ENCODE peak calls at places on chromosomes 5 and 9, in five cellular contexts. Z is DND-41, N is IMR-90, J is transverse colon, Q is stomach. D is an unnamed sample.

GRCh38 chr5:167851416-167851815 is 440.0 kb upstream of the WWC1 start:
- DNase-seq in J (no peak), Q (no peak), Z (no peak), N (no peak), D (no peak)

GRCh38 chr9:1916676-1917075 is 98.5 kb upstream of the SMARCA2 start:
- DNase-seq in N (no peak), Z (no peak), Q (no peak), J (no peak), D (no peak)

GRCh38 chr9:20041717-20042116 is 252.9 kb upstream of the SLC24A2 start:
- DNase-seq in J (no peak), N (no peak), Q (no peak), Z (peak), D (no peak)

GRCh38 chr5:150141544-150142188 is 14.0 kb downstream of the PDGFRB start:
- DNase-seq in Z (no peak), N (peak), Q (no peak), J (no peak), D (no peak)

GRCh38 chr9:110015759-110016158 is 192.2 kb downstream of the C9orf152 start:
- DNase-seq in J (no peak), Z (no peak), N (peak), Q (no peak), D (no peak)

GRCh38 chr5:130526708-130527107 is 622.4 kb downstream of the CHSY3 start:
- DNase-seq in J (no peak), Q (no peak), N (no peak), Z (no peak), D (no peak)

GRCh38 chr5:43145071-43145470 is 24.4 kb downstream of the ZNF131 start:
- DNase-seq in J (no peak), Q (no peak), N (no peak), Z (no peak), D (no peak)

GRCh38 chr5:172901012-172901780 is 58.0 kb upstream of the RPL26L1 start:
- DNase-seq in Q (peak), Z (no peak), N (peak), J (peak), D (no peak)

GRCh38 chr5:170745481-170746061 is 38.0 kb upstream of the GABRP start:
- DNase-seq in Z (no peak), N (peak), Q (peak), J (no peak), D (no peak)

GRCh38 chr5:139636975-139637408 is 11.2 kb upstream of the CXXC5 start:
- DNase-seq in Z (no peak), N (peak), J (no peak), Q (no peak), D (no peak)

GRCh38 chr5:124605516-124605915 is 140.9 kb downstream of the ZNF608 start:
- DNase-seq in J (no peak), Z (no peak), Q (no peak), N (peak), D (no peak)

GRCh38 chr9:114287001-114287762 is 35.7 kb upstream of the ORM1 start:
- DNase-seq in J (no peak), Q (no peak), N (no peak), Z (no peak), D (no peak)

GRCh38 chr9:8262625-8263622 is 463.3 kb upstream of the DMAC1 start:
- DNase-seq in Q (no peak), J (no peak), Z (no peak), N (no peak), D (no peak)

GRCh38 chr5:102762828-102763227 is 7.7 kb downstream of the PAM start:
- DNase-seq in J (no peak), Q (no peak), Z (no peak), N (no peak), D (no peak)

GRCh38 chr9:72665421-72665820 is 144.0 kb downstream of the TMC1 start:
- DNase-seq in Q (no peak), N (peak), Z (no peak), J (no peak), D (no peak)

GRCh38 chr9:90299963-90300362 is 342.7 kb downstream of the DIRAS2 start:
- DNase-seq in N (no peak), J (no peak), Z (no peak), Q (no peak), D (no peak)

GRCh38 chr5:66987949-66988838 is 208.4 kb downstream of the CD180 start:
- DNase-seq in Z (no peak), J (no peak), N (peak), Q (no peak), D (no peak)

GRCh38 chr9:128877852-128878251 is 3.9 kb downstream of the KYAT1 start:
- DNase-seq in Z (no peak), N (no peak), Q (no peak), J (no peak), D (no peak)

GRCh38 chr5:126395198-126395597 is 28.0 kb upstream of the GRAMD2B start:
- DNase-seq in N (peak), J (no peak), Q (no peak), Z (no peak), D (no peak)

GRCh38 chr5:96146675-96147074 is 185.0 kb upstream of the ELL2 start:
- DNase-seq in Q (no peak), N (peak), J (no peak), Z (no peak), D (no peak)

DNA sequence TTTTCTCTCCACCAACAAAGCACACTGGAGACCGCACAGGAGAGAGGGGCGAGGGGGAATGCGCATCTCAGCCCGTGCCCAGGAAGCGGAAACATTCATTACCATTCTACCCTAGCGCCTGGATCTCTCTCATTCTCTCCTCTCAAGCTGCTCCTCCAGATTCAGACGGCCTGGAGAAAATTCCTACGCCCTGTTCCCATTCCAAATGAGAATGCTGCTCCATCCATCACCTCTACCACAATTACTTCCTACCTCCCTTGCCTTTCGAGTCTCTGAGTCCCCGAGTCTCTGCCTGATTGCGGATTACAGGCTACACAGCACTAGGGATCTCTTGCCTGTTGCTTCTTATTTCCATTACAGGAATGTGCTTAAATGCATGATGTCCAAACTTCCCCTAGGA is 6.7 kb downstream of the DDX31 start:
- DNase-seq in Q (no peak), Z (no peak), J (no peak), N (no peak), D (no peak)
- H3K27ac ChIP-seq in Q (no peak), Z (no peak), J (no peak), N (no peak), D (no peak)

GRCh38 chr9:125431741-125432271 is 170.2 kb downstream of the GAPVD1 start:
- DNase-seq in N (no peak), Z (no peak), J (no peak), Q (no peak), D (no peak)
- TF ChIP-seq CTCF in N (no peak), Z (no peak), J (no peak), Q (no peak), D (no peak)

DNA sequence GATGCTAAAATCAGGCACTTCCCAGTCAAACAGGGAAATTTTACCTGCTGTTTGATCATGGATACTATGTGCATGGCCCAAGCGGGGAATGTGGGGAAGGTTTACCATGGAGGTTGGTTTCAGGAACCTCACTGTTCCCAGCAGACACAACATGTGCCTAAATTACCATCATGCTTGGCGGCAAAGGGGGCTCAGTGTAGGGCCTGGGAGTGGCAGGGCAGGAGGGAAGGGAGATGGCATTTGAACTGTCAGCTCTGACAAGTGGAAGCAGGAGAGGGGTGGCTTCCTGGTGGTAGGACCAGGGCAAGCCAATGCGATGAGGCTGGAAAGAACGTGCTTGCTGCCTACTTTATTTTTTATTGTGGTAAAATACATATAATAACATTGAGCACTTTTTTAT is 71.7 kb upstream of the SLC25A51 start:
- DNase-seq in Q (no peak), N (no peak), Z (no peak), J (no peak), D (no peak)
- H3K27ac ChIP-seq in Q (no peak), N (peak), Z (no peak), J (no peak), D (no peak)

GRCh38 chr9:120890415-120891254 is 13.6 kb upstream of the PHF19 start:
- DNase-seq in J (no peak), Z (no peak), Q (no peak), N (no peak), D (no peak)

GRCh38 chr9:120891255-120891954 is 14.4 kb upstream of the PHF19 start:
- DNase-seq in Z (no peak), J (no peak), Q (no peak), N (peak), D (no peak)

GRCh38 chr9:120892748-120893584 is 16.0 kb upstream of the PHF19 start:
- DNase-seq in N (peak), Q (no peak), J (no peak), Z (peak), D (peak)

GRCh38 chr9:120893585-120893857 is 16.5 kb upstream of the PHF19 start:
- DNase-seq in N (peak), Z (no peak), Q (no peak), J (no peak), D (no peak)

GRCh38 chr9:120892177-120892747 is 15.3 kb upstream of the PHF19 start:
- DNase-seq in Q (no peak), N (no peak), Z (peak), J (no peak), D (no peak)
- TF ChIP-seq CTCF in Q (no peak), N (no peak), Z (no peak), J (no peak), D (no peak)

DNA sequence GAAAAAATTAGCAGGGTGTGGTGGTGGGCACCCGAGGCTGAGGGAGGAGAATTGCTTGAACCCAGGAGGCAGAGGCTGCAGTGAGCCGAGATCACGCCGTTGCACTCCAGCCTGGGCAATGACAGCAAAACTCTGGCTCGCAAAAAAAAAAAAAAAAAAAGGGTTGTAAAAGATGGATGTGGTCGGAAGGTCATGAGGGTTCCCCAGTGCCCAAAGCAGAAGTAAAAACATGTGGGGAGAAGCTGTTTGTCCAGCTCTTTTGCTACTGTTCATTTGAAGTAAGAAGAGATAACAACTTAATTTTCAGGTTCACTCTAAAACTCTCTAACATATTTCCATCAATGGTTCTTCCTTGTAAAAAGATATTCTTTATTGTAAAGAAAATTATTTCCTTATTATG is 57.1 kb upstream of the GOLPH3 start:
- DNase-seq in Q (no peak), Z (no peak), J (no peak), N (no peak), D (no peak)
- H3K27ac ChIP-seq in Q (no peak), Z (no peak), J (peak), N (no peak), D (no peak)

DNA sequence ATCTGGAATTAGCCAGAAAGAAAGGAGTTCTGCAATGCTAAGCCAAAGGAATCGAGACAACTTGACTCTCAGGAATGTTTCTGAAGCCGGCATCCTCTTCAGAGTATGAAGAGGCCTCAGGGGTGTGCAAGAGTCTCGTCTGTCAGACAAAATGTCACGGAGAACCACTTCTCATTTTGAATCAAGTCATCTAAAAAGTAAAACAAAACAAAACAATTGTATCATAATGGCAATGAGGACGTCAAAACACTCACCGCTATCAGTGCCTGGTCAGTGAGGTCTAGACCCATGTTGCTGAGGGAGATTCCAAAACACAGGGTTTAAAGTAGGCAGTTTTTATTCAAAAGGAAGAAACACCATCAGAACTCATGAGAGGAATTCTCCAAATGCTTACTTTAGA is 89.6 kb upstream of the MAP3K1 start:
- DNase-seq in Q (no peak), J (no peak), Z (no peak), N (peak), D (no peak)
- TF ChIP-seq CTCF in Q (no peak), J (no peak), Z (no peak), N (no peak), D (no peak)